ENCODE peak calls at places on chromosomes 13 and 19, in seven cellular contexts. G is tibial nerve, V is body of pancreas, K is thyroid gland, S is kidney, Y is mucosa of descending colon, N is upper lobe of right lung. M is an unnamed sample.

GRCh38 chr13:47044842-47045241 is 148.0 kb upstream of the HTR2A start:
- DNase-seq in G (no peak), V (no peak), K (no peak), S (no peak), Y (no peak), N (no peak), M (no peak)

GRCh38 chr19:2449019-2449418 is 7.7 kb downstream of the LMNB2 start:
- DNase-seq in G (no peak), V (no peak), K (no peak), S (no peak), Y (no peak), N (no peak), M (no peak)

GRCh38 chr13:41409611-41410010 is 47.7 kb upstream of the RGCC start:
- DNase-seq in G (no peak), V (no peak), K (no peak), S (no peak), Y (no peak), N (no peak), M (no peak)

GRCh38 chr13:32911506-32911905 is 104.7 kb upstream of the KL start:
- DNase-seq in G (no peak), V (no peak), K (peak), S (no peak), Y (peak), N (no peak), M (peak)

GRCh38 chr13:19864018-19864338 is 529 bp upstream of the ZMYM5 start:
- DNase-seq in G (no peak), V (peak), K (peak), S (peak), Y (no peak), N (peak), M (no peak)

GRCh38 chr13:74883834-74884233 is 598.1 kb downstream of the TBC1D4 start:
- DNase-seq in G (no peak), V (no peak), K (no peak), S (no peak), Y (no peak), N (no peak), M (no peak)

GRCh38 chr13:24087611-24088235 is 72.8 kb upstream of the SPATA13 start:
- DNase-seq in G (no peak), V (peak), K (no peak), S (peak), Y (peak), N (no peak), M (no peak)

GRCh38 chr19:32830231-32831014 is 39.1 kb downstream of the SLC7A9 start:
- DNase-seq in G (no peak), V (no peak), K (no peak), S (no peak), Y (no peak), N (no peak), M (peak)

GRCh38 chr19:35455616-35456201 is 7.7 kb downstream of the FFAR2 start:
- DNase-seq in G (no peak), V (no peak), K (no peak), S (no peak), Y (no peak), N (no peak), M (no peak)

GRCh38 chr19:49677901-49678674 is 1.0 kb downstream of the PRMT1 start:
- DNase-seq in G (peak), V (peak), K (peak), S (no peak), Y (peak), N (peak), M (no peak)

GRCh38 chr19:32339988-32340874 is 5.2 kb upstream of the ZNF507 start:
- DNase-seq in G (peak), V (peak), K (peak), S (peak), Y (peak), N (peak), M (no peak)

GRCh38 chr19:8423821-8424223 is 10.7 kb downstream of the MARCHF2 start:
- DNase-seq in G (peak), V (peak), K (peak), S (peak), Y (peak), N (peak), M (peak)

GRCh38 chr13:27423333-27423732 is 1.1 kb upstream of the GTF3A start:
- DNase-seq in G (no peak), V (no peak), K (peak), S (no peak), Y (no peak), N (no peak), M (no peak)

GRCh38 chr19:8113017-8113416 is 36.4 kb downstream of the FBN3 start:
- DNase-seq in G (no peak), V (no peak), K (peak), S (no peak), Y (no peak), N (no peak), M (no peak)

GRCh38 chr19:18436651-18437478 is 1.1 kb downstream of the ISYNA1 start:
- DNase-seq in G (peak), V (peak), K (peak), S (peak), Y (peak), N (peak), M (no peak)

GRCh38 chr13:92833071-92833470 is 393.5 kb upstream of the GPC6 start:
- DNase-seq in G (no peak), V (no peak), K (no peak), S (no peak), Y (no peak), N (no peak), M (no peak)
- H3K4me3 ChIP-seq in G (no peak), V (no peak), K (no peak), S (no peak), Y (no peak), N (no peak), M (no peak)

DNA sequence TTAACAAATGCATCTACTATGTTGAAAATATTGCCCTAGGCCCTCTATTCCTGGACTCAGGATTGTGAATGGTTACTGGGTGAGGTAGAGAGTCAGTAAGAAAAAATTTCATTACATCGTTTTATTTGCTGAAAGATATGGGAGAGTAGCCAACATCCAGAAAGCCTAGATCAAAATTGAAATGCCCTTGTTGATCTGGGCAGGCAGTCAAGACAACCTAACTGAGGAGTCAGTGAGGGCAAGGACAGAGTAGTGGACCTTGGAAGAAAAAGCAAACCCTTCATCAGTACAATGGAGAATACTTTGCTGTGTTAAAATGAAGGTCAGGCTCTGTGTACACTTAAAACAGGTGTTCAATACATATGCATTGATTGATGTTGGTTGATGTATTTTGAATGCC is 576.7 kb downstream of the OLFM4 start:
- DNase-seq in G (no peak), V (no peak), K (no peak), S (no peak), Y (no peak), N (no peak), M (no peak)
- TF ChIP-seq CTCF in G (no peak), V (no peak), K (no peak), S (no peak), Y (no peak), N (no peak), M (no peak)

DNA sequence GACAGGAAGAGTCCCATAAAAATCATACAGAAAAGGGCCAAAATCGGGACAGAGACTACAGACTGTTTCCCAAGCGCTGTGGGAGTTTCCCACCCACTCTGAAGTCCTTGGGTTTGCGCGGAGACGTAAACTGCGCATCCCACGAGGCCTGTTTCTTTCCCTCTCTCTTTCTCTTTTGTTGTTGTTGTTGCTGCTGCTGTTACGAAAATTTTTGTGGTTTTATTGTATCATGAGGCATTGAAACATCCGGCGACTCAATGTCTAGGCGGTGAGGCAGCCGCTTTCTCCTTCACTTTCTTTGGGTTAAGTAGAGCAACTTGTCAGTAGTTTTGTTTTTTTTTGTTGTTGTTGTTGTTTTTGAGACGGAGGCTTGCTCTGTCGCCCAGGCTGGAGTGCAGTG is 1.6 kb upstream of the PPP1R12C start:
- DNase-seq in G (no peak), V (no peak), K (no peak), S (no peak), Y (no peak), N (no peak), M (no peak)
- H3K4me3 ChIP-seq in G (no peak), V (no peak), K (no peak), S (no peak), Y (no peak), N (peak), M (no peak)

DNA sequence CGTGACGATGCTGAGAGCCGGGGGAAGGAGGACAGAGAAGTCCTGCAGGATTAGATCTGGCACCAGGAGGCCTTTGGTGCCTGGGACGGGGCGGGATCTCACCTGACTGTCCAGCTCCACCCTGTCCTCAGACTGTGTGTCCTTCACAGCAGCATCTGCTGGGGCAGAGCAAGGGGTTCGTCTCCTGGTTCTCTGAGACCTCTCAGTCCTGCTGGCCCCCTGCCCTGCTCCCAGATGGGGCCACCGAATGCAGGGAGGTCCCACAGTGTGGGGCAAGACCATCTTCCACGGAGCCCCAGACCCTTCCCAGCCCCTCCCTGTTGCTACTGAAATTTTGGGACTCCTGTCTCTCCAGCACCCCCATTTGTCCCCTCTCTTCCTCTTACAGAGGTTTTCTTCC is 4.5 kb downstream of the LILRB3 start:
- DNase-seq in G (no peak), V (no peak), K (no peak), S (no peak), Y (no peak), N (no peak), M (no peak)
- TF ChIP-seq CTCF in G (no peak), V (no peak), K (no peak), S (no peak), Y (no peak), N (no peak), M (no peak)

GRCh38 chr19:14494910-14495677 is 833 bp downstream of the GIPC1 start:
- DNase-seq in G (no peak), V (no peak), K (no peak), S (no peak), Y (no peak), N (no peak), M (no peak)
- H3K4me3 ChIP-seq in G (peak), V (peak), K (peak), S (peak), Y (peak), N (peak), M (peak)

DNA sequence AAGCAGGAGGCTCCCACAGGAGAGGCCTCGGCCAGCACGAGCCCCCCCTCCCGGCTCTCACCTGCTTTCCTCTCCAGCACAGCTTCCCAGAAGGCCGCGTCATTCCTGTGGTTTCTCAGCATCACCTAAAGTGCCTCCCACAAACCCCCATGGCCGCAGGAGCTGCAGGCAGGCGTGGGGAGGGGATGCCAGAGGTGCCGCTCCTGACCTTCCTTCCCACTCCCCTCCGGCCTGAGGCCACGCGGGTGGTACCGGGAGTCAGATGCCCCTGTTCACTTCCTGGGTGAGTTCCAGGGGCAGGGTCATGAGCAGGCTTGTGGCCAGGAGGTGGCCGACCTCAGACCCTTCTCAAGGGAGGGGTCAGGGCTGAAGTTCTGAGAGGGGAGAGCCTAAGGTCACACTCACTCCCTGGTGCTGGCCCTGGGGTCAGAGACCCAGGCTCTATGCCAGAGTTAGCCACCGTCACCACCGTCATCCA is 14.4 kb upstream of the NPAS1 start:
- DNase-seq in G (no peak), V (no peak), K (no peak), S (no peak), Y (no peak), N (no peak), M (no peak)
- TF ChIP-seq CTCF in G (no peak), V (no peak), K (no peak), S (no peak), Y (no peak), N (no peak), M (no peak)

GRCh38 chr19:4077800-4078683 is 11.3 kb upstream of the ZBTB7A start:
- DNase-seq in G (peak), V (no peak), K (peak), S (peak), Y (peak), N (peak), M (no peak)
- H3K4me3 ChIP-seq in G (peak), V (peak), K (peak), S (peak), Y (no peak), N (peak), M (peak)

DNA sequence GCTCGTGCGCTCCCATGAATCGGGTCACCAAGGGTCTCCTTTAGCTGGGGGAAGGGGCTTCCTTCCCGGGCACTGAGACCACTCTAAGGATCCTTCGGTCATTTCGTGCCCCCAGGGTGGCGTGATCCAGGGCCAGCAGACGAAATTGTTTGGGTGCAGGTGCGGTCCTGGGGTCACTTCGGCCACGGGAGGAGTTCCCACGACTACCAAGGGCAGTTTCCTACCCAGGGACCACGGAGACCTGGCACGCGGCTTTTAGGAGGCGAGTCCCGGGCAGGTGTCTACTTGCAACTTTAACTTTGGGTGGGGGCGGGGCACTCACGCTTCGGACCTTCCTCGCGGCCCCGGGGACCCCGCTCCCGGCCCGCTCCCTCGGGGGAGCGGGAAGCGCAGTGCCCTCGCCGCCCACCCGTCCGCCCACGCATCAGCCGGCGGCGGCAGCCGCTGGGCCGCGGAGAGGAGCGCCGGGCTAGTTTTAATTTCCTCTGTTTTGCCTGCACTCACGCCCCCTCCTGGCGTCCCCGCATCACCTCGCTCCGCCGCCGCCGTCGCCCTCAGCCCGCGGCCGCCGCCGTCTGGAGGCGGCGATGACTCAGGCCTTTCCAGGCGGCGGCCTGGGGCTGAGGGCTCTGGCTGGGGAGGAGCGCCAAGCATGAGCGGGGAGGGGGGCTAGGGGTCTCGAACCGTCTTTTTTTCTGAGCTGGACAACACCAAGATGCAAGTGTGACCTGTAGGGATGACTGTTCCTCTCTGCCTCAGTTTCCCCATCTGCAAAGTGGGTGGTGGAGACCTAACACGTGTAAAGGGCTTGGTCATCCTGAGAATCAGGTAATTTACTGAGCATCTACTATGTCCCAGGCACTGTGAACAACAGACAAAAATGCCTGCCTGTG is 21.8 kb downstream of the OLFM2 start:
- DNase-seq in G (peak), V (peak), K (peak), S (peak), Y (peak), N (peak), M (peak)
- TF ChIP-seq CTCF in G (peak), V (peak), K (no peak), S (peak), Y (peak), N (peak), M (peak)

M was measured in AG04449.